ENCODE peak calls at places on chromosomes 5 and 9, in seven cellular contexts. One of them, this sample, is unnamed. For H3K4me1, the result is how much of the 10 kb centered on the place peaks cover.

GRCh38 chr9:93920401-93920800 is 34.8 kb downstream of the BARX1 start:
- DNase-seq in testis: no peak
- DNase-seq in gastrocnemius medialis: no peak
- DNase-seq in body of pancreas: no peak
- DNase-seq in right lobe of liver: no peak
- DNase-seq in spleen: no peak
- DNase-seq in A549: no peak
- DNase-seq in this sample: no peak

GRCh38 chr5:66436721-66437120 is 159.5 kb upstream of the MAST4 start:
- DNase-seq in testis: no peak
- DNase-seq in gastrocnemius medialis: no peak
- DNase-seq in body of pancreas: no peak
- DNase-seq in right lobe of liver: no peak
- DNase-seq in spleen: no peak
- DNase-seq in A549: peak
- DNase-seq in this sample: no peak

GRCh38 chr5:86570427-86571083 is 47.2 kb upstream of the COX7C start:
- DNase-seq in testis: peak
- DNase-seq in gastrocnemius medialis: no peak
- DNase-seq in body of pancreas: no peak
- DNase-seq in right lobe of liver: no peak
- DNase-seq in spleen: no peak
- DNase-seq in A549: peak
- DNase-seq in this sample: no peak

GRCh38 chr9:113187935-113188595 is 33.0 kb downstream of the FKBP15 start:
- DNase-seq in testis: peak
- DNase-seq in gastrocnemius medialis: peak
- DNase-seq in body of pancreas: no peak
- DNase-seq in right lobe of liver: peak
- DNase-seq in spleen: peak
- DNase-seq in A549: peak
- DNase-seq in this sample: no peak

GRCh38 chr5:28281381-28281780 is 1243.0 kb upstream of the CDH9 start:
- DNase-seq in testis: no peak
- DNase-seq in gastrocnemius medialis: no peak
- DNase-seq in body of pancreas: no peak
- DNase-seq in right lobe of liver: no peak
- DNase-seq in spleen: no peak
- DNase-seq in A549: no peak
- DNase-seq in this sample: no peak

GRCh38 chr5:151808451-151809169 is 36.9 kb downstream of the G3BP1 start:
- DNase-seq in testis: no peak
- DNase-seq in gastrocnemius medialis: no peak
- DNase-seq in body of pancreas: no peak
- DNase-seq in right lobe of liver: no peak
- DNase-seq in spleen: no peak
- DNase-seq in A549: no peak
- DNase-seq in this sample: no peak

GRCh38 chr5:115432691-115433090 is 111.9 kb downstream of the FEM1C start:
- DNase-seq in testis: no peak
- DNase-seq in gastrocnemius medialis: no peak
- DNase-seq in body of pancreas: no peak
- DNase-seq in right lobe of liver: no peak
- DNase-seq in spleen: no peak
- DNase-seq in A549: no peak
- DNase-seq in this sample: no peak

GRCh38 chr9:111975709-111976108 is 79.1 kb downstream of the UGCG start:
- DNase-seq in testis: peak
- DNase-seq in gastrocnemius medialis: no peak
- DNase-seq in body of pancreas: peak
- DNase-seq in right lobe of liver: peak
- DNase-seq in spleen: no peak
- DNase-seq in A549: peak
- DNase-seq in this sample: no peak

GRCh38 chr9:4366649-4367330 is 66.9 kb upstream of the GLIS3 start:
- DNase-seq in testis: peak
- DNase-seq in gastrocnemius medialis: no peak
- DNase-seq in body of pancreas: peak
- DNase-seq in right lobe of liver: peak
- DNase-seq in spleen: no peak
- DNase-seq in A549: peak
- DNase-seq in this sample: no peak

GRCh38 chr9:117414906-117415583 is at the start of gene ASTN2:
- DNase-seq in testis: peak
- DNase-seq in gastrocnemius medialis: no peak
- DNase-seq in body of pancreas: no peak
- DNase-seq in right lobe of liver: no peak
- DNase-seq in spleen: no peak
- DNase-seq in A549: no peak
- DNase-seq in this sample: no peak

DNA sequence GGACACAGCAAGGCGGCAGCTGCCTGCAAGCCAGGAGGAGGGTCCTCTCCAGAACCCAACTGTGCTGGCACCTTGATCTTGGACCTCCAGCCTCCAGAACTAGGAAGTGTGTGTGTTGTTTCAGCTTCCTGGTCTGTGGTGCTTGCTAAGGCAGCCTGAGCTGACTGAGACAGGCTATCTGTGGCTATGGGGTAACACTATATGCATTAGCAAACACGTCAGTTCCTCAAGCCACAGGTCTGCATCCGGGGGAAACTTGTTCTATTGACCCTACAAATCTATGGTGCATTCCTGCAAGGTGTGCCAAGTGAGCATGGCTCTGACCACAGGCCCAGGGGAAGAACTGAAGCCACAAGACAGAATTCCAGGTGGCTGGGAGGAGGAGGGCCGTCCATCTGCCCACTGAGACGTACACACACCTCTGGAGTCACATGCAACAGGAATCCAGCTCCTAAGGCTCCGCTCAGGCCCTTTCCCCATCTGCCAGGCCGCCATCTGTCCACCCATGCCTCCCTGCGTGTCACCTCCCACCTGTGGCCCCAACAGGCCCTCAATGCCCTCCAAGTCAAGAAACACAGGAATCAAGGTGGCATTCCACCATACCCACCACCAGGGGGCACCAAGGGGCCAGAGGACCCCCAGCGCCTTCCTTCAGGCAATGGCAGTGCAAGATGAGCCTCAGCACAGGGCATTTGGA is 174.9 kb downstream of the ROR2 start:
- DNase-seq in testis: peak
- DNase-seq in gastrocnemius medialis: peak
- DNase-seq in body of pancreas: peak
- DNase-seq in right lobe of liver: peak
- DNase-seq in spleen: peak
- DNase-seq in A549: peak
- DNase-seq in this sample: no peak
- TF ChIP-seq POLR2A in testis: no peak
- TF ChIP-seq POLR2A in gastrocnemius medialis: no peak
- TF ChIP-seq POLR2A in body of pancreas: no peak
- TF ChIP-seq POLR2A in right lobe of liver: no peak
- TF ChIP-seq POLR2A in spleen: no peak
- TF ChIP-seq POLR2A in A549: no peak
- TF ChIP-seq POLR2A in this sample: no peak

GRCh38 chr9:70856411-70856810 is 265.0 kb downstream of the TRPM3 start:
- DNase-seq in testis: no peak
- DNase-seq in gastrocnemius medialis: no peak
- DNase-seq in body of pancreas: no peak
- DNase-seq in right lobe of liver: no peak
- DNase-seq in spleen: no peak
- DNase-seq in A549: no peak
- DNase-seq in this sample: no peak

DNA sequence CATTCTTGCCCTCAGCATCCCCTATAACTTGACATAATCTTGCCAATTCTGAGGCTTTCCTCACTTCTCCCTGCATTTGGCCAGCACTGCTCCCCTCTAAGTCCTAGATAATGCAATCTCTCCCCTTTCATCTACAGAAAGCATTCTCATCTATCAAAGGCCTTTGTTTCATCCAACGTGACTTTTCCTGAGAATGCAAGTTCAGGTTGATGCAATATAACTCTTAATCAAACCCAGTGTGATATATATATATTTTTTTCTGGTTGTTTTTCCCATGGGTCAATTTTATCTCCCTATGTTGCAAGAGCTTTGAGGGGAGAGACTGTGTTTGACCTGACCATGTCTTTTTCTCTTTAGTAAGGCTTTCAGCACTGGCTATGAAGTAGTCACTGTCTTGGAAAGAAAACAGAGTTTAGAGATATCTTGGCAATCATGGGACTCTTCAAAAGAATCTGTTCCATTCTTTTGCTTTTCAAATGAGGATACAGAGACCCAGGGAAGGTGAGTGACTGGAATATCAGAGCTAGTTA is 268.6 kb downstream of the TRPM3 start:
- DNase-seq in testis: no peak
- DNase-seq in gastrocnemius medialis: no peak
- DNase-seq in body of pancreas: no peak
- DNase-seq in right lobe of liver: no peak
- DNase-seq in spleen: no peak
- DNase-seq in A549: no peak
- DNase-seq in this sample: no peak
- TF ChIP-seq CTCF in testis: no peak
- TF ChIP-seq CTCF in gastrocnemius medialis: no peak
- TF ChIP-seq CTCF in body of pancreas: no peak
- TF ChIP-seq CTCF in right lobe of liver: no peak
- TF ChIP-seq CTCF in spleen: no peak
- TF ChIP-seq CTCF in A549: no peak
- TF ChIP-seq CTCF in this sample: no peak

GRCh38 chr9:73023025-73023541 is 70.2 kb upstream of the ALDH1A1 start:
- DNase-seq in testis: peak
- DNase-seq in gastrocnemius medialis: peak
- DNase-seq in body of pancreas: peak
- DNase-seq in right lobe of liver: peak
- DNase-seq in spleen: no peak
- DNase-seq in A549: peak
- DNase-seq in this sample: no peak
- H3K4me1 ChIP-seq in testis: under half
- H3K4me1 ChIP-seq in gastrocnemius medialis: under half
- H3K4me1 ChIP-seq in body of pancreas: under half
- H3K4me1 ChIP-seq in right lobe of liver: under half
- H3K4me1 ChIP-seq in spleen: under half
- H3K4me1 ChIP-seq in A549: under half
- H3K4me1 ChIP-seq in this sample: under half

GRCh38 chr5:155746340-155747038 is 580.5 kb upstream of the SGCD start:
- DNase-seq in testis: no peak
- DNase-seq in gastrocnemius medialis: no peak
- DNase-seq in body of pancreas: no peak
- DNase-seq in right lobe of liver: no peak
- DNase-seq in spleen: no peak
- DNase-seq in A549: peak
- DNase-seq in this sample: no peak
- TF ChIP-seq POLR2A in testis: no peak
- TF ChIP-seq POLR2A in gastrocnemius medialis: no peak
- TF ChIP-seq POLR2A in body of pancreas: no peak
- TF ChIP-seq POLR2A in right lobe of liver: no peak
- TF ChIP-seq POLR2A in spleen: no peak
- TF ChIP-seq POLR2A in A549: no peak
- TF ChIP-seq POLR2A in this sample: no peak

GRCh38 chr9:87113892-87114291 is 166.6 kb upstream of the GAS1 start:
- DNase-seq in testis: no peak
- DNase-seq in gastrocnemius medialis: no peak
- DNase-seq in body of pancreas: no peak
- DNase-seq in right lobe of liver: no peak
- DNase-seq in spleen: no peak
- DNase-seq in A549: no peak
- DNase-seq in this sample: no peak
- TF ChIP-seq CTCF in testis: no peak
- TF ChIP-seq CTCF in gastrocnemius medialis: no peak
- TF ChIP-seq CTCF in body of pancreas: no peak
- TF ChIP-seq CTCF in right lobe of liver: no peak
- TF ChIP-seq CTCF in spleen: no peak
- TF ChIP-seq CTCF in A549: no peak
- TF ChIP-seq CTCF in this sample: no peak

GRCh38 chr5:149063017-149063687 is at the start of gene SH3TC2:
- DNase-seq in testis: peak
- DNase-seq in gastrocnemius medialis: no peak
- DNase-seq in body of pancreas: peak
- DNase-seq in right lobe of liver: no peak
- DNase-seq in spleen: peak
- DNase-seq in A549: peak
- DNase-seq in this sample: no peak
- H3K4me1 ChIP-seq in testis: under half
- H3K4me1 ChIP-seq in gastrocnemius medialis: under half
- H3K4me1 ChIP-seq in body of pancreas: under half
- H3K4me1 ChIP-seq in right lobe of liver: under half
- H3K4me1 ChIP-seq in spleen: under half
- H3K4me1 ChIP-seq in A549: under half
- H3K4me1 ChIP-seq in this sample: under half

DNA sequence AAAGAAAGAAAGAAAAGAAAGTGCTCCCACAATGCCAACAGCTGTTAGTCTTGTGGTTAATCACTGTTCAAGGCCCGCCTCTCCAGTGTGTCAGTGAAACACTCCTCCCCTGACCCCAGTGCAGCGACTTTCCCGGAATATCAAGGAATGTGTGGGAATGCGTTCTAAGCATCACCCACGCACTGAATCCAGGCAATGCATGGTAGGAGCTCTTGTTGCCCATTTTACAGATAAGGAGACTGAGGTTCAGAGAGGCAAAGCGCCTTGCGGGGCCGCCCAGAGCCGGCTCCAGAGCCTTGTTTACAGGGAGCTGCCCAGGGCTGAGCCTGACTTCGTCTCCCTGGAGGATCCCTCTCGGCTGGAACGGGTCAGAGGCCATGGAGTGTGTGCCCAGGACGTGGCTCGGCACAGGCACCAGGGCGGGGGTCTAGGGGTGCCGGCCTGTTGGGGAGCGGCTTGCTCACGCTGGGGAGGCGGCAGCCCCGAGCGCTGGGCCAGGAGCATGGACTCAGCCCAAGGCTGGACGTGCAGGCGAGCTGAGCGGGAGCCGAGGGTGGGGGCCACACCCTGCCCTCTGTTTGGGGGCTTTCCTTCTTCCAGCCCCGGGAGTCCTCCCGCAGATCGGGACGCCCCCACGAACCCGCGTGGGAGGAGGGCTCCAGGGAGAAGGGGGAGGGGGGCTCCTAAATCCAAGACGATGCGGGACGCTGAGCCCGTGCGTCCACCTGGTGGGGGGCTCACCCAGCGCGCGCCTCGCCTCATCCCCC is 787 bp downstream of the ST6GALNAC6 start:
- DNase-seq in testis: peak
- DNase-seq in gastrocnemius medialis: no peak
- DNase-seq in body of pancreas: peak
- DNase-seq in right lobe of liver: peak
- DNase-seq in spleen: peak
- DNase-seq in A549: no peak
- DNase-seq in this sample: no peak
- TF ChIP-seq POLR2A in testis: no peak
- TF ChIP-seq POLR2A in gastrocnemius medialis: no peak
- TF ChIP-seq POLR2A in body of pancreas: peak
- TF ChIP-seq POLR2A in right lobe of liver: peak
- TF ChIP-seq POLR2A in spleen: no peak
- TF ChIP-seq POLR2A in A549: no peak
- TF ChIP-seq POLR2A in this sample: no peak

DNA sequence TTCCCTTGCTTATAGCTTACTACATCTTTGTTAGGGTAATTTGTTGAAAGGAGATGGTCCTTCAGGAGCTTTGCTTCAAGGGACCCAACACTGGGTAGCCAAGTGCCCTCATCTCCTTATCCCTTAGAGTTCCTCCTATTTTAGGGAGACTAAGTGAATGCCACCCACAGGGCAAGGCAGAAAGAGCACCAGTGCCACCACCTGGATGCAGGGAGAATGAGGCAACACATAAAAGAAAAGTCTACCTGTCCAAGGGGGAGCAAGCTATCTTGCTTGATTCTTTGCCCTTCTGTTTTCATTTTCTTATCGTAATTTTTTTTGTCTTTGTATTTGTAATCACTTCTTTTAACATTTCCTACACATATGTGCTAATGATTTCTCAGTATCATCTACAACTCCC is 205.5 kb downstream of the NPR3 start:
- DNase-seq in testis: peak
- DNase-seq in gastrocnemius medialis: no peak
- DNase-seq in body of pancreas: peak
- DNase-seq in right lobe of liver: peak
- DNase-seq in spleen: no peak
- DNase-seq in A549: peak
- DNase-seq in this sample: no peak
- TF ChIP-seq CTCF in testis: peak
- TF ChIP-seq CTCF in gastrocnemius medialis: no peak
- TF ChIP-seq CTCF in body of pancreas: peak
- TF ChIP-seq CTCF in right lobe of liver: peak
- TF ChIP-seq CTCF in spleen: no peak
- TF ChIP-seq CTCF in A549: peak
- TF ChIP-seq CTCF in this sample: peak